ENCODE peak calls at places on chromosomes 3 and 15, in six cellular contexts. One of them, this sample, is unnamed.

GRCh38 chr3:150303776-150304175 is 104.3 kb upstream of the TSC22D2 start:
- DNase-seq in tibial nerve: no peak
- DNase-seq in HFFc6: no peak
- DNase-seq in activated CD8-positive, alpha-beta T cell treated with anti-CD3 and anti-CD28 coated beads for 36 hours: peak; percentile 40
- DNase-seq in adrenal gland: no peak
- DNase-seq in progenitor cell of endocrine pancreas: no peak
- DNase-seq in this sample: no peak

GRCh38 chr15:98151098-98151497 is 190.6 kb downstream of the ARRDC4 start:
- DNase-seq in activated CD8-positive, alpha-beta T cell treated with anti-CD3 and anti-CD28 coated beads for 36 hours: no peak
- DNase-seq in tibial nerve: no peak
- DNase-seq in progenitor cell of endocrine pancreas: no peak
- DNase-seq in HFFc6: no peak
- DNase-seq in adrenal gland: no peak
- DNase-seq in this sample: no peak

GRCh38 chr3:159455741-159456181 is 532.9 kb upstream of the IL12A start:
- DNase-seq in adrenal gland: no peak
- DNase-seq in activated CD8-positive, alpha-beta T cell treated with anti-CD3 and anti-CD28 coated beads for 36 hours: no peak
- DNase-seq in HFFc6: peak; percentile 88
- DNase-seq in tibial nerve: no peak
- DNase-seq in progenitor cell of endocrine pancreas: no peak
- DNase-seq in this sample: no peak

GRCh38 chr15:43100971-43101370 is 4.9 kb downstream of the UBR1 start:
- DNase-seq in adrenal gland: no peak
- DNase-seq in tibial nerve: no peak
- DNase-seq in progenitor cell of endocrine pancreas: no peak
- DNase-seq in activated CD8-positive, alpha-beta T cell treated with anti-CD3 and anti-CD28 coated beads for 36 hours: no peak
- DNase-seq in HFFc6: no peak
- DNase-seq in this sample: no peak

GRCh38 chr15:51736646-51737537 is 563 bp downstream of the LYSMD2 start:
- DNase-seq in progenitor cell of endocrine pancreas: peak; percentile 26
- DNase-seq in tibial nerve: peak; percentile 20
- DNase-seq in HFFc6: no peak
- DNase-seq in adrenal gland: no peak
- DNase-seq in activated CD8-positive, alpha-beta T cell treated with anti-CD3 and anti-CD28 coated beads for 36 hours: peak; percentile 68
- DNase-seq in this sample: peak; percentile 53

GRCh38 chr15:78680416-78681068 is 39.5 kb upstream of the CHRNB4 start:
- DNase-seq in HFFc6: no peak
- DNase-seq in progenitor cell of endocrine pancreas: no peak
- DNase-seq in tibial nerve: no peak
- DNase-seq in activated CD8-positive, alpha-beta T cell treated with anti-CD3 and anti-CD28 coated beads for 36 hours: no peak
- DNase-seq in adrenal gland: no peak
- DNase-seq in this sample: no peak

GRCh38 chr3:58161435-58162398 is 49.1 kb downstream of the DNASE1L3 start:
- DNase-seq in tibial nerve: peak; percentile 51
- DNase-seq in progenitor cell of endocrine pancreas: no peak
- DNase-seq in adrenal gland: peak; percentile 85
- DNase-seq in activated CD8-positive, alpha-beta T cell treated with anti-CD3 and anti-CD28 coated beads for 36 hours: no peak
- DNase-seq in HFFc6: peak; percentile 92
- DNase-seq in this sample: no peak

GRCh38 chr15:20352241-20353200 is 189.1 kb downstream of the GOLGA6L6 start:
- DNase-seq in tibial nerve: no peak
- DNase-seq in progenitor cell of endocrine pancreas: no peak
- DNase-seq in adrenal gland: no peak
- DNase-seq in HFFc6: no peak
- DNase-seq in activated CD8-positive, alpha-beta T cell treated with anti-CD3 and anti-CD28 coated beads for 36 hours: no peak
- DNase-seq in this sample: no peak

GRCh38 chr3:181252626-181253025 is 263.1 kb upstream of the DNAJC19 start:
- DNase-seq in progenitor cell of endocrine pancreas: no peak
- DNase-seq in tibial nerve: no peak
- DNase-seq in adrenal gland: no peak
- DNase-seq in activated CD8-positive, alpha-beta T cell treated with anti-CD3 and anti-CD28 coated beads for 36 hours: no peak
- DNase-seq in HFFc6: no peak
- DNase-seq in this sample: no peak

GRCh38 chr3:131047582-131047981 is 20.9 kb downstream of the NEK11 start:
- DNase-seq in progenitor cell of endocrine pancreas: no peak
- DNase-seq in tibial nerve: no peak
- DNase-seq in activated CD8-positive, alpha-beta T cell treated with anti-CD3 and anti-CD28 coated beads for 36 hours: peak; percentile 20
- DNase-seq in HFFc6: no peak
- DNase-seq in adrenal gland: no peak
- DNase-seq in this sample: no peak

GRCh38 chr15:86247249-86247955 is 167.7 kb downstream of the AGBL1 start:
- DNase-seq in activated CD8-positive, alpha-beta T cell treated with anti-CD3 and anti-CD28 coated beads for 36 hours: no peak
- DNase-seq in tibial nerve: no peak
- DNase-seq in progenitor cell of endocrine pancreas: no peak
- DNase-seq in HFFc6: no peak
- DNase-seq in adrenal gland: peak; percentile 81
- DNase-seq in this sample: no peak

GRCh38 chr3:159860727-159861126 is 127.9 kb upstream of the IL12A start:
- DNase-seq in tibial nerve: no peak
- DNase-seq in adrenal gland: no peak
- DNase-seq in activated CD8-positive, alpha-beta T cell treated with anti-CD3 and anti-CD28 coated beads for 36 hours: no peak
- DNase-seq in HFFc6: no peak
- DNase-seq in progenitor cell of endocrine pancreas: no peak
- DNase-seq in this sample: no peak

GRCh38 chr15:89462198-89462912 is 34.0 kb downstream of the RHCG start:
- DNase-seq in adrenal gland: no peak
- DNase-seq in HFFc6: peak; percentile 31
- DNase-seq in progenitor cell of endocrine pancreas: no peak
- DNase-seq in tibial nerve: no peak
- DNase-seq in activated CD8-positive, alpha-beta T cell treated with anti-CD3 and anti-CD28 coated beads for 36 hours: no peak
- DNase-seq in this sample: no peak

GRCh38 chr3:163476179-163476578 is 1602.1 kb downstream of the SI start:
- DNase-seq in adrenal gland: no peak
- DNase-seq in HFFc6: no peak
- DNase-seq in activated CD8-positive, alpha-beta T cell treated with anti-CD3 and anti-CD28 coated beads for 36 hours: no peak
- DNase-seq in tibial nerve: no peak
- DNase-seq in progenitor cell of endocrine pancreas: no peak
- DNase-seq in this sample: no peak

GRCh38 chr15:96421211-96421610 is 90.7 kb downstream of the NR2F2 start:
- DNase-seq in progenitor cell of endocrine pancreas: no peak
- DNase-seq in activated CD8-positive, alpha-beta T cell treated with anti-CD3 and anti-CD28 coated beads for 36 hours: no peak
- DNase-seq in HFFc6: peak; percentile 44
- DNase-seq in tibial nerve: no peak
- DNase-seq in adrenal gland: no peak
- DNase-seq in this sample: no peak

GRCh38 chr3:164984947-164985346 is 93.3 kb downstream of the SI start:
- DNase-seq in HFFc6: no peak
- DNase-seq in progenitor cell of endocrine pancreas: no peak
- DNase-seq in adrenal gland: no peak
- DNase-seq in activated CD8-positive, alpha-beta T cell treated with anti-CD3 and anti-CD28 coated beads for 36 hours: no peak
- DNase-seq in tibial nerve: no peak
- DNase-seq in this sample: no peak

GRCh38 chr3:65344444-65344843 is 656.6 kb upstream of the ADAMTS9 start:
- DNase-seq in activated CD8-positive, alpha-beta T cell treated with anti-CD3 and anti-CD28 coated beads for 36 hours: no peak
- DNase-seq in adrenal gland: no peak
- DNase-seq in HFFc6: no peak
- DNase-seq in progenitor cell of endocrine pancreas: no peak
- DNase-seq in tibial nerve: no peak
- DNase-seq in this sample: no peak

GRCh38 chr3:122793568-122794416 is at the start of gene HSPBAP1:
- DNase-seq in HFFc6: peak; percentile 89
- DNase-seq in tibial nerve: peak; percentile 90
- DNase-seq in activated CD8-positive, alpha-beta T cell treated with anti-CD3 and anti-CD28 coated beads for 36 hours: peak; percentile 96
- DNase-seq in adrenal gland: peak; percentile 90
- DNase-seq in progenitor cell of endocrine pancreas: peak; percentile 84
- DNase-seq in this sample: peak; percentile 95

GRCh38 chr15:65376767-65377104 is 1.1 kb downstream of the IGDCC3 start:
- DNase-seq in progenitor cell of endocrine pancreas: no peak
- DNase-seq in adrenal gland: no peak
- DNase-seq in tibial nerve: no peak
- DNase-seq in activated CD8-positive, alpha-beta T cell treated with anti-CD3 and anti-CD28 coated beads for 36 hours: no peak
- DNase-seq in HFFc6: no peak
- DNase-seq in this sample: no peak

GRCh38 chr3:88810455-88810854 is 297.0 kb upstream of the EPHA3 start:
- DNase-seq in adrenal gland: no peak
- DNase-seq in HFFc6: no peak
- DNase-seq in tibial nerve: no peak
- DNase-seq in progenitor cell of endocrine pancreas: no peak
- DNase-seq in activated CD8-positive, alpha-beta T cell treated with anti-CD3 and anti-CD28 coated beads for 36 hours: no peak
- DNase-seq in this sample: no peak

GRCh38 chr3:124985358-124985757 is 50.8 kb upstream of the MUC13 start:
- DNase-seq in HFFc6: peak; percentile 72
- DNase-seq in activated CD8-positive, alpha-beta T cell treated with anti-CD3 and anti-CD28 coated beads for 36 hours: no peak
- DNase-seq in tibial nerve: no peak
- DNase-seq in adrenal gland: no peak
- DNase-seq in progenitor cell of endocrine pancreas: no peak
- DNase-seq in this sample: no peak

GRCh38 chr15:100879461-100880138 is at the start of gene ALDH1A3:
- DNase-seq in adrenal gland: no peak
- DNase-seq in HFFc6: no peak
- DNase-seq in progenitor cell of endocrine pancreas: no peak
- DNase-seq in activated CD8-positive, alpha-beta T cell treated with anti-CD3 and anti-CD28 coated beads for 36 hours: peak; percentile 12
- DNase-seq in tibial nerve: peak; percentile 35
- DNase-seq in this sample: peak; percentile 33

GRCh38 chr15:41495736-41496599 is 2.3 kb downstream of the ITPKA start:
- DNase-seq in tibial nerve: no peak
- DNase-seq in HFFc6: no peak
- DNase-seq in progenitor cell of endocrine pancreas: peak; percentile 46
- DNase-seq in adrenal gland: no peak
- DNase-seq in activated CD8-positive, alpha-beta T cell treated with anti-CD3 and anti-CD28 coated beads for 36 hours: no peak
- DNase-seq in this sample: no peak

GRCh38 chr3:47380601-47381316 is at the start of gene PTPN23:
- DNase-seq in adrenal gland: peak; percentile 99
- DNase-seq in tibial nerve: peak; percentile 97
- DNase-seq in HFFc6: peak; percentile 99
- DNase-seq in activated CD8-positive, alpha-beta T cell treated with anti-CD3 and anti-CD28 coated beads for 36 hours: peak; percentile 98
- DNase-seq in progenitor cell of endocrine pancreas: peak; percentile 99
- DNase-seq in this sample: peak; percentile 99
- TF ChIP-seq CTCF in adrenal gland: no peak
- TF ChIP-seq CTCF in tibial nerve: no peak
- TF ChIP-seq CTCF in HFFc6: no peak
- TF ChIP-seq CTCF in activated CD8-positive, alpha-beta T cell treated with anti-CD3 and anti-CD28 coated beads for 36 hours: no peak
- TF ChIP-seq CTCF in progenitor cell of endocrine pancreas: no peak
- TF ChIP-seq CTCF in this sample: no peak

GRCh38 chr3:12231481-12231880 is 57.4 kb upstream of the PPARG start:
- DNase-seq in HFFc6: no peak
- DNase-seq in adrenal gland: no peak
- DNase-seq in progenitor cell of endocrine pancreas: no peak
- DNase-seq in activated CD8-positive, alpha-beta T cell treated with anti-CD3 and anti-CD28 coated beads for 36 hours: no peak
- DNase-seq in tibial nerve: no peak
- DNase-seq in this sample: no peak

GRCh38 chr3:12228461-12228860 is 60.4 kb upstream of the PPARG start:
- DNase-seq in HFFc6: no peak
- DNase-seq in activated CD8-positive, alpha-beta T cell treated with anti-CD3 and anti-CD28 coated beads for 36 hours: no peak
- DNase-seq in adrenal gland: no peak
- DNase-seq in tibial nerve: no peak
- DNase-seq in progenitor cell of endocrine pancreas: no peak
- DNase-seq in this sample: no peak

GRCh38 chr3:12229144-12229871 is 59.6 kb upstream of the PPARG start:
- DNase-seq in activated CD8-positive, alpha-beta T cell treated with anti-CD3 and anti-CD28 coated beads for 36 hours: no peak
- DNase-seq in progenitor cell of endocrine pancreas: no peak
- DNase-seq in tibial nerve: no peak
- DNase-seq in adrenal gland: no peak
- DNase-seq in HFFc6: no peak
- DNase-seq in this sample: no peak

GRCh38 chr3:12229896-12230295 is 59.0 kb upstream of the PPARG start:
- DNase-seq in tibial nerve: no peak
- DNase-seq in HFFc6: no peak
- DNase-seq in progenitor cell of endocrine pancreas: no peak
- DNase-seq in adrenal gland: no peak
- DNase-seq in activated CD8-positive, alpha-beta T cell treated with anti-CD3 and anti-CD28 coated beads for 36 hours: no peak
- DNase-seq in this sample: no peak

DNA sequence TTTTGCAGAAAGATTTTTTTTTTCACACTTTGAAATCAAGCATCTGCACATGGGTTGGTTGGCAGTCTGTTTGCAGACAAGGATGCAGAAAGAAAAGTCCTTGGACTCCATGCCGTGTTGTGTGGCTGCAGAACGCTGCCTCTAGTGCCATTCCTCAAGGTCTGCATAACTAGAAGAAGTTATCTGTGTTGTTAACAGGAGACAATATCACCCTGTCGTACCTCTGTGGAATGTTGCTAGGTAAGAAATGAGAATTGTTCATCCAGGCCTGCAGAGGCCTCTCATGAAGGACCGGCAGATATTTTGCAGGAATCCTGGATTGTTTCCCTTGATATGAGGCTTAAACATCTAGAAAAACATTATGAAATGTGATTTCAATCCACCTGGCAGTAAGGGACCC is 58.5 kb upstream of the PPARG start:
- DNase-seq in activated CD8-positive, alpha-beta T cell treated with anti-CD3 and anti-CD28 coated beads for 36 hours: no peak
- DNase-seq in tibial nerve: no peak
- DNase-seq in HFFc6: no peak
- DNase-seq in adrenal gland: no peak
- DNase-seq in progenitor cell of endocrine pancreas: no peak
- DNase-seq in this sample: no peak
- TF ChIP-seq CTCF in activated CD8-positive, alpha-beta T cell treated with anti-CD3 and anti-CD28 coated beads for 36 hours: no peak
- TF ChIP-seq CTCF in tibial nerve: no peak
- TF ChIP-seq CTCF in HFFc6: no peak
- TF ChIP-seq CTCF in adrenal gland: no peak
- TF ChIP-seq CTCF in progenitor cell of endocrine pancreas: no peak
- TF ChIP-seq CTCF in this sample: no peak

GRCh38 chr15:39312984-39313383 is 267.9 kb upstream of the THBS1 start:
- DNase-seq in activated CD8-positive, alpha-beta T cell treated with anti-CD3 and anti-CD28 coated beads for 36 hours: peak; percentile 26
- DNase-seq in tibial nerve: no peak
- DNase-seq in HFFc6: no peak
- DNase-seq in adrenal gland: peak; percentile 40
- DNase-seq in progenitor cell of endocrine pancreas: no peak
- DNase-seq in this sample: no peak
- TF ChIP-seq CTCF in activated CD8-positive, alpha-beta T cell treated with anti-CD3 and anti-CD28 coated beads for 36 hours: no peak
- TF ChIP-seq CTCF in tibial nerve: no peak
- TF ChIP-seq CTCF in HFFc6: peak; percentile 64
- TF ChIP-seq CTCF in adrenal gland: no peak
- TF ChIP-seq CTCF in progenitor cell of endocrine pancreas: peak; percentile 14
- TF ChIP-seq CTCF in this sample: peak; percentile 52

GRCh38 chr3:64179249-64179648 is 46.0 kb downstream of the PRICKLE2 start:
- DNase-seq in HFFc6: peak; percentile 2
- DNase-seq in adrenal gland: no peak
- DNase-seq in tibial nerve: no peak
- DNase-seq in activated CD8-positive, alpha-beta T cell treated with anti-CD3 and anti-CD28 coated beads for 36 hours: no peak
- DNase-seq in progenitor cell of endocrine pancreas: no peak
- DNase-seq in this sample: no peak
- TF ChIP-seq CTCF in HFFc6: peak; percentile 37
- TF ChIP-seq CTCF in adrenal gland: no peak
- TF ChIP-seq CTCF in tibial nerve: no peak
- TF ChIP-seq CTCF in activated CD8-positive, alpha-beta T cell treated with anti-CD3 and anti-CD28 coated beads for 36 hours: no peak
- TF ChIP-seq CTCF in progenitor cell of endocrine pancreas: no peak
- TF ChIP-seq CTCF in this sample: peak; percentile 31

DNA sequence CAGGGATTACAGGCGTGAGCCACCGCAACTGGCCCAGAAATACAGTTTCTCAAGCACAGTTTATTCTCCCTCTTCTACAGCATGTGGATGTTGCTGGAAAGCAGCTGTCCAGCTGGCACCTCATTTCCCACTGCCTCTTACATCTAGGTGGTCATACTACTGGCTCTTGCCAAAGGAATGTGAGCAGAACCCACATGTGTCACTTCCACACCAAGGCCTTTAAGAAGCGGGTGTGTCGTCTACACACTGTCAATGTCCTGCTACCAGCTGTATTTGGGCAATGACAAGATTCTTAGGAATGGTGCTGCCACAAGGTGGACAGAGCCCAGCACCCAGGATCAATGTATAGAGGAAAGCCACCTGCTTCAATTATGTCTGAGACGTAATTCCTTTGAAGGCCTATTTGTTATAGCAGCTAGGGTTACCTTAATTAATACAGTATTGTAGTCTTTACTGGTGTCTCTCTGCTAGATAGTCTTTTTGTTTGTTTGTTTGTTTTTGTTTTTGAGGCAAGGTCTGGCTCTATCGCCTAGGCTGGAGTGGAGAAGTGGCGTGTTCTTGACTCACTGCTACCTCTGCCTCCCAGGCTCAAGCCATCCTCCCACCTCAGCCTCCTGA is 15.1 kb upstream of the RAB7A start:
- DNase-seq in adrenal gland: no peak
- DNase-seq in progenitor cell of endocrine pancreas: no peak
- DNase-seq in activated CD8-positive, alpha-beta T cell treated with anti-CD3 and anti-CD28 coated beads for 36 hours: no peak
- DNase-seq in HFFc6: no peak
- DNase-seq in tibial nerve: no peak
- DNase-seq in this sample: no peak
- TF ChIP-seq CTCF in adrenal gland: no peak
- TF ChIP-seq CTCF in progenitor cell of endocrine pancreas: no peak
- TF ChIP-seq CTCF in activated CD8-positive, alpha-beta T cell treated with anti-CD3 and anti-CD28 coated beads for 36 hours: no peak
- TF ChIP-seq CTCF in HFFc6: no peak
- TF ChIP-seq CTCF in tibial nerve: no peak
- TF ChIP-seq CTCF in this sample: no peak

This sample was measured in left ventricle myocardium inferior.